ENCODE peak calls at places on chromosome X, in five cellular contexts. A, R, V, L and T are unnamed samples.

GRCh38 chrX:66005832-66006449 is 33.9 kb downstream of the VSIG4 start:
- DNase-seq in A (no peak), R (no peak), V (no peak), L (no peak), T (no peak)

GRCh38 chrX:129983575-129984131 is 1.2 kb downstream of the BCORL1 start:
- DNase-seq in A (no peak), R (no peak), V (no peak), L (no peak), T (peak; percentile 78)

GRCh38 chrX:23749576-23749975 is 6.5 kb upstream of the ACOT9 start:
- DNase-seq in A (no peak), R (no peak), V (no peak), L (no peak), T (no peak)

GRCh38 chrX:97065973-97066372 is 182.3 kb downstream of the RPA4 start:
- DNase-seq in A (no peak), R (no peak), V (peak; percentile 15), L (no peak), T (no peak)

GRCh38 chrX:10052906-10053625 is 85.9 kb downstream of the CLDN34 start:
- DNase-seq in A (peak; percentile 46), R (no peak), V (no peak), L (no peak), T (peak; percentile 56)

GRCh38 chrX:97629597-97629985 is 745.9 kb downstream of the RPA4 start:
- DNase-seq in A (no peak), R (no peak), V (no peak), L (no peak), T (no peak)

GRCh38 chrX:35842657-35843056 is 44.5 kb downstream of the MAGEB16 start:
- DNase-seq in A (no peak), R (no peak), V (no peak), L (no peak), T (no peak)

GRCh38 chrX:32084757-32085156 is 1012.9 kb upstream of the FTHL17 start:
- DNase-seq in A (no peak), R (no peak), V (no peak), L (no peak), T (no peak)

GRCh38 chrX:130539721-130540321 is 138.0 kb downstream of the RBMX2 start:
- DNase-seq in A (peak; percentile 8), R (peak; percentile 18), V (peak; percentile 4), L (peak; percentile 22), T (no peak)

GRCh38 chrX:123833387-123833786 is 26.5 kb upstream of the XIAP start:
- DNase-seq in A (peak; percentile 16), R (no peak), V (no peak), L (no peak), T (no peak)

GRCh38 chrX:150411656-150412055 is 48.5 kb downstream of the MAMLD1 start:
- DNase-seq in A (no peak), R (no peak), V (no peak), L (no peak), T (no peak)
- H3K4me1 ChIP-seq in A (no peaks in the 10 kb centered on the region), R (peaks cover 18% of the 10 kb centered on the region), V (no peaks in the 10 kb centered on the region), L (no peaks in the 10 kb centered on the region), T (no peaks in the 10 kb centered on the region)

DNA sequence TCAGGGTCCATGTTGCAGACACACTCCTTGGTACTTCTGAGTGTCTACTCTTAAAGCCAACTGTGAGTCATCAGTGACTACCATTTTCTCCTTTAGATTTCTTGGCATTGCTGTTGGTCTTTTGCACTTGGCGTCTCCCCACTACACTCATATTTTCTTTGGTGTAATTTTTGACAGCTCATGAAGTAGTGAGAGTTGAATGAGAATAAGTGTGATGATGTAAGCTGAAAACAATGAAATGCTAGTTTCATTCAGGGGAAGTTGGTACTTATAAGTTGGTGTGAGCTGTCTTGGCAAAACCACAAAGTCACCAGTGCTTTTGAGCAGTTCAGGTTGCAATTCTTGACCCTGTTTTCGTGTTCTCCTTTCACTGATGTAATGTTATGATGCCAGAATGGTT is 142.9 kb upstream of the ARX start:
- DNase-seq in A (no peak), R (no peak), V (peak; percentile 55), L (no peak), T (no peak)
- H3K27me3 ChIP-seq in A (no peaks in the 10 kb centered on the region), R (no peaks in the 10 kb centered on the region), V (no peaks in the 10 kb centered on the region), L (no peaks in the 10 kb centered on the region), T (no peaks in the 10 kb centered on the region)

GRCh38 chrX:41192880-41193279 is 107.6 kb downstream of the USP9X start:
- DNase-seq in A (no peak), R (no peak), V (no peak), L (no peak), T (no peak)

GRCh38 chrX:41200785-41201184 is 115.5 kb downstream of the USP9X start:
- DNase-seq in A (no peak), R (no peak), V (no peak), L (no peak), T (no peak)

GRCh38 chrX:41198410-41198809 is 113.2 kb downstream of the USP9X start:
- DNase-seq in A (no peak), R (no peak), V (no peak), L (no peak), T (no peak)
- H3K36me3 ChIP-seq in A (peaks cover 35% of the 10 kb centered on the region), R (peaks cover 58% of the 10 kb centered on the region), V (peaks cover 13% of the 10 kb centered on the region), L (peaks cover 59% of the 10 kb centered on the region), T (no peaks in the 10 kb centered on the region)

GRCh38 chrX:41110801-41111625 is 25.8 kb downstream of the USP9X start:
- DNase-seq in A (no peak), R (no peak), V (peak; percentile 58), L (no peak), T (no peak)
- H3K4me1 ChIP-seq in A (peaks cover 22% of the 10 kb centered on the region), R (peaks cover 69% of the 10 kb centered on the region), V (peaks cover 27% of the 10 kb centered on the region), L (peaks cover 3% of the 10 kb centered on the region), T (no peaks in the 10 kb centered on the region)

GRCh38 chrX:153517941-153518834 is 746 bp downstream of the ATP2B3 start:
- DNase-seq in A (no peak), R (no peak), V (no peak), L (no peak), T (no peak)

GRCh38 chrX:153516055-153516454 is 1.4 kb upstream of the ATP2B3 start:
- DNase-seq in A (no peak), R (no peak), V (no peak), L (no peak), T (no peak)

GRCh38 chrX:153519569-153520285 is 2.3 kb downstream of the ATP2B3 start:
- DNase-seq in A (no peak), R (no peak), V (no peak), L (no peak), T (no peak)

GRCh38 chrX:153515435-153515834 is 2.0 kb upstream of the ATP2B3 start:
- DNase-seq in A (no peak), R (no peak), V (no peak), L (no peak), T (no peak)

DNA sequence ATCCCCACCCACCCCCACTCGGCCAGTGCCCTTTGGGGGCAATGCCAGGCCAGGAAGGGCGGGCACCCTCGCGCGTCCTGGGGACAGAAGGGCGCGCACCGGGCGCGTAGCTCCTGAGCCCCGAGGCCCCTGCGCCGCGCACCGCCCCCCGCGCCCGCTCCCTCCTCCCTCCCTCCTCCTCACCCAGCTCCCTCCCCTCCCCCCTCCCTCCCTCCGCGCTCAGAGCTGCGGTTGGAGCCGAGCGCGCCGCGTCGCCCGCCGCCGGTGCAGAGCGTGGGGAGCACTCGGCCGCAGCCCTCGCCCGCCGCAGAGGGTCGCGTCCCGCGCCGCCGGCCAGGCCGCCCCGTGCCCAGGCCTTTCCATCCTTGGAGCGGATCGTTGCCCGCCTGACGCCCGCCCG is at the start of gene ATP2B3:
- DNase-seq in A (no peak), R (no peak), V (no peak), L (no peak), T (no peak)
- H3K27me3 ChIP-seq in A (peaks cover 6% of the 10 kb centered on the region), R (peaks cover 61% of the 10 kb centered on the region), V (peaks cover 14% of the 10 kb centered on the region), L (peaks cover 41% of the 10 kb centered on the region), T (no peaks in the 10 kb centered on the region)

GRCh38 chrX:1488141-1488540 is 35.4 kb upstream of the ASMTL start:
- DNase-seq in A (no peak), R (no peak), V (no peak), L (no peak), T (peak; percentile 19)
- H3K36me3 ChIP-seq in A (no peaks in the 10 kb centered on the region), R (no peaks in the 10 kb centered on the region), V (no peaks in the 10 kb centered on the region), L (no peaks in the 10 kb centered on the region), T (no peaks in the 10 kb centered on the region)

GRCh38 chrX:19772759-19773623 is 114.4 kb downstream of the SH3KBP1 start:
- DNase-seq in A (no peak), R (no peak), V (no peak), L (no peak), T (no peak)
- H3K4me1 ChIP-seq in A (no peaks in the 10 kb centered on the region), R (peaks cover 44% of the 10 kb centered on the region), V (peaks cover 13% of the 10 kb centered on the region), L (peaks cover 5% of the 10 kb centered on the region), T (no peaks in the 10 kb centered on the region)

DNA sequence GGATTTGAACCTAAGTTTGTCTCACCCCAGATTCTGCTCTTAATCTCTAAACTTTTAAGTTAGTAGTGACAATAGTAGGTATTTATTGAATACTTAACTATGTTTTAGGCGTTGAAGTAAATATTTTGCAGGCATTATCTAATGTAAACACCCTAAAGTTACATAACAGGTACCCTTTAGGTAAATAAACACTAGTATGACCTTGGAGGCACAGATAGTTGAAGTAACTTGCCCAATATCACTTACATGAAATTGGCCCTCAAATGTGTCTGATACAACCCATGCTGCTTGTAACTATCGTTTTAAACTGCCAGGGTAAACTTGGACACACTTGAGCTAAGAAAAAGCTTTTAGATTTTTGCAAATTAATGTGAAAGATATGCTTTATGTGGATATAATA is 3.0 kb downstream of the HPRT1 start:
- DNase-seq in A (no peak), R (no peak), V (no peak), L (no peak), T (no peak)
- H3K27me3 ChIP-seq in A (no peaks in the 10 kb centered on the region), R (no peaks in the 10 kb centered on the region), V (no peaks in the 10 kb centered on the region), L (no peaks in the 10 kb centered on the region), T (no peaks in the 10 kb centered on the region)

DNA sequence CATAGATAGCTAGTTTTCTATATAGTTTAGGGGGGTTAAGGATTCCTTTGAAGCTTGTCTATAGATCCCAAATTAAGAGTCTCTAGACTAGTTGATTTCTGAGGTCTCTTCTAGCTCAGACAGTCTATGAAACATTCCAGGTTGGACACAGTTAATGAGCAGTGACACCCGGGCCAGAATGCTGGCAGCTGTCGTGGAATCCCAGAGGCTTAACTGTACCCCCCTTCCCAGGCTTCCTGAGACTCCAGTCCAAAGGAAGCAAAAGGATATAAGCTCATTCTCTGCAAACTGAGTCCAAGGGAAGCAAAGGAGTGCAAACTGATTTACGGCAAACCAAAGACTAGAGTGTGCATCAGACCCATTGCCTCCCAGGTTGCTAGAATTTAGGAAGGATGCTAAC is 62.9 kb downstream of the DCX start:
- DNase-seq in A (no peak), R (no peak), V (no peak), L (no peak), T (no peak)
- H3K36me3 ChIP-seq in A (no peaks in the 10 kb centered on the region), R (no peaks in the 10 kb centered on the region), V (no peaks in the 10 kb centered on the region), L (no peaks in the 10 kb centered on the region), T (no peaks in the 10 kb centered on the region)

DNA sequence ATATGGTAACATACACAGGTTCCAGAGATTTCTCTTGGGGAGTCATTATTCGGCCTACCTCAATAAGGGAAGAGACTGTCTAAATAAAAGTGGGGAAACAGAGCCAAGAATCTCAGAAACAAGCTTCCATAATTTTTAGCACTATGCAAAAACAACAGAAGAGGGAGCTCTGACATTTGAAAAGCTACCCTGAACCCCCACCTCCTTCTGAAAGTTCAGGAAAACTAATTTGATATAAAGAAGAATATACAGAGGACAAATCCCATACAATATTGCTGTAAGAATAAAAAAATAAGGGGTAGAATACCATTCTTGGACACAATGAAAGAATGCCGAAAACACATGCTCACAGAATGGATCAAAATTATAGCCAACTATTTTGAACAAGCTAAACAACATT is 14.3 kb upstream of the ZNF41 start:
- DNase-seq in A (no peak), R (no peak), V (no peak), L (no peak), T (no peak)
- H3K4me1 ChIP-seq in A (no peaks in the 10 kb centered on the region), R (no peaks in the 10 kb centered on the region), V (peaks cover 5% of the 10 kb centered on the region), L (peaks cover 6% of the 10 kb centered on the region), T (no peaks in the 10 kb centered on the region)